ENCODE peak calls at places on chromosomes 16 and 17, in four cellular contexts. T, G, R and W are unnamed samples.

GRCh38 chr16:27823438-27823820 is 240.1 kb downstream of the GSG1L start:
- DNase-seq in T (no peak), G (no peak), R (peak; percentile 33), W (no peak)

GRCh38 chr16:66714659-66715307 is 18.2 kb upstream of the CMTM4 start:
- DNase-seq in T (no peak), G (peak; percentile 82), R (no peak), W (no peak)

GRCh38 chr16:26189496-26190005 is 497.8 kb downstream of the HS3ST4 start:
- DNase-seq in T (no peak), G (no peak), R (no peak), W (no peak)

GRCh38 chr17:21042434-21043295 is at the start of gene USP22:
- DNase-seq in T (no peak), G (no peak), R (peak; percentile 100), W (no peak)

GRCh38 chr17:80195671-80196529 is 24.2 kb downstream of the SGSH start:
- DNase-seq in T (no peak), G (no peak), R (peak; percentile 87), W (peak; percentile 52)

GRCh38 chr16:49575352-49576172 is 202.0 kb downstream of the C16orf78 start:
- DNase-seq in T (no peak), G (no peak), R (peak; percentile 84), W (no peak)

GRCh38 chr17:78903101-78903779 is at the start of gene CEP295NL:
- DNase-seq in T (peak; percentile 54), G (no peak), R (peak; percentile 75), W (no peak)

GRCh38 chr16:30064746-30065111 is 831 bp upstream of the ALDOA start:
- DNase-seq in T (no peak), G (no peak), R (peak; percentile 90), W (no peak)

GRCh38 chr16:2836646-2837508 is 6.8 kb downstream of the ZG16B start:
- DNase-seq in T (peak; percentile 21), G (no peak), R (peak; percentile 62), W (no peak)

GRCh38 chr17:351436-351713 is 1.2 kb downstream of the RPH3AL start:
- DNase-seq in T (no peak), G (peak; percentile 62), R (no peak), W (no peak)

GRCh38 chr17:352421-353212 is at the start of gene RPH3AL:
- DNase-seq in T (peak; percentile 40), G (no peak), R (peak; percentile 88), W (peak; percentile 83)

GRCh38 chr17:349666-350065 is 2.9 kb downstream of the RPH3AL start:
- DNase-seq in T (no peak), G (no peak), R (no peak), W (no peak)

GRCh38 chr17:351875-352420 is 659 bp downstream of the RPH3AL start:
- DNase-seq in T (no peak), G (no peak), R (no peak), W (no peak)

GRCh38 chr17:350706-351435 is 1.7 kb downstream of the RPH3AL start:
- DNase-seq in T (peak; percentile 44), G (peak; percentile 47), R (peak; percentile 65), W (peak; percentile 77)
- H3K9ac ChIP-seq in T (no peak overlapping the region), G (no peak overlapping the region), R (no peak overlapping the region), W (peak overlapping the region; percentile 85)

GRCh38 chr16:85329999-85330693 is 217.9 kb upstream of the CIBAR2 start:
- DNase-seq in T (no peak), G (no peak), R (peak; percentile 77), W (no peak)
- H3K9ac ChIP-seq in T (no peak overlapping the region), G (no peak overlapping the region), R (no peak overlapping the region), W (no peak overlapping the region)

GRCh38 chr16:89017543-89017942 is 40.5 kb upstream of the CBFA2T3 start:
- DNase-seq in T (no peak), G (no peak), R (no peak), W (no peak)
- H3K9ac ChIP-seq in T (no peak overlapping the region), G (no peak overlapping the region), R (no peak overlapping the region), W (no peak overlapping the region)

GRCh38 chr17:16285646-16286008 is 67.6 kb downstream of the CENPV start:
- DNase-seq in T (no peak), G (no peak), R (no peak), W (no peak)
- H3K9ac ChIP-seq in T (no peak overlapping the region), G (no peak overlapping the region), R (no peak overlapping the region), W (peak overlapping the region; percentile 76)

GRCh38 chr17:58382108-58382884 is 30.3 kb upstream of the SUPT4H1 start:
- DNase-seq in T (no peak), G (no peak), R (no peak), W (no peak)
- H3K9ac ChIP-seq in T (no peak overlapping the region), G (no peak overlapping the region), R (no peak overlapping the region), W (no peak overlapping the region)

DNA sequence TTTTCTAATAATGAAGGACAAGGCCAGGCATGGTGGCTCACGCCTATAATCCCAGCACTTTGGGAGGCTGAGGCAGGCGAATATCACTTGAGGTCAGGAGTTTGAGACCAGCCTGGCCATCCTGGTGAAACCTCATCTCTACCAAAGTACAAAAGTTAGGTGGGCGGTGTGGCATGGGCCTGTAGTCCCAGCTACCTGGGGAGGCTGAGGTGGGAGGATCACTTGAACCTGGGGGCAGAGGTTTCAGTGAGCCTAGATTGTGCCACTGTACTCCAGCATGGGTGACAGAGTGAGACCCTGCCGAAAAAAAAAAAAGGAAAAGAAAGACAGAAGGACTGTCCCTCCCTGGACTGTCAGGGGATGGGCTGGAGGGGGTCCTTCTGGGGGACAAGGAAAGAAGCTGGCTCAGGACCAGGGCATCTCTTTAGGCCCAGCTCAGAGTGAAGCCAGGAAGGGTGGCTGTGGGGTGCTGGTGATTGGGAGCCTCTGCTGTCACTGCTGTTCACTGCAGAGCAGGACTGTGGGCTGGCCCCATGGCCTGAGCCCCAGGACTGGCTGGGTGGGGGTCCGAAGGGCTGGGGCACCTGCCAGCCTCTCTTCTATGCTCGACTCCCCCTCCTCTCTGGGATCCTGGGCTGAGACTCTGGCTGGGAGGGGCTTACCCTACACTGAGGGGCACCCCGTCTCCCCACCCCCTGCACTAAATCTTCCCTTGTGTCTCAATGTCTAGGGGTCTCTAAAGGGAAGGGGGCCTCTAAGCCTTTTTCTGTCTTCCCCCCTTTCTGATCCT is 909 bp upstream of the ARHGAP23 start:
- DNase-seq in T (no peak), G (no peak), R (peak; percentile 52), W (no peak)
- H3K9ac ChIP-seq in T (peak overlapping the region; percentile 56), G (peak overlapping the region; percentile 7), R (no peak overlapping the region), W (peak overlapping the region; percentile 57)